ENCODE peak calls at places on chromosomes 12 and 14, in eight cellular contexts. One of them, this sample, is unnamed.
A peak's percentile ranks its signal among the peaks of the same experiment; 100 is the strongest.

GRCh38 chr12:64891629-64892028 is 67.2 kb downstream of the TBC1D30 start:
- DNase-seq in effector memory CD4-positive, alpha-beta T cell: no peak
- DNase-seq in CD8-positive, alpha-beta T cell: no peak
- DNase-seq in cardiac muscle cell: no peak
- DNase-seq in fibroblast of lung: no peak
- DNase-seq in neuronal stem cell: no peak
- DNase-seq in MM.1S: no peak
- DNase-seq in CD4-positive, alpha-beta T cell: no peak
- DNase-seq in this sample: no peak

GRCh38 chr12:128795530-128796361 is 28.0 kb downstream of the SLC15A4 start:
- DNase-seq in neuronal stem cell: no peak
- DNase-seq in MM.1S: no peak
- DNase-seq in cardiac muscle cell: no peak
- DNase-seq in CD4-positive, alpha-beta T cell: no peak
- DNase-seq in CD8-positive, alpha-beta T cell: no peak
- DNase-seq in fibroblast of lung: no peak
- DNase-seq in effector memory CD4-positive, alpha-beta T cell: no peak
- DNase-seq in this sample: no peak

GRCh38 chr14:77603654-77604270 is 12.7 kb downstream of the SPTLC2 start:
- DNase-seq in cardiac muscle cell: peak; percentile 60
- DNase-seq in fibroblast of lung: peak; percentile 25
- DNase-seq in MM.1S: no peak
- DNase-seq in CD8-positive, alpha-beta T cell: no peak
- DNase-seq in effector memory CD4-positive, alpha-beta T cell: no peak
- DNase-seq in neuronal stem cell: no peak
- DNase-seq in CD4-positive, alpha-beta T cell: peak; percentile 8
- DNase-seq in this sample: no peak

GRCh38 chr12:6254491-6254890 is 54.3 kb downstream of the CD9 start:
- DNase-seq in MM.1S: no peak
- DNase-seq in neuronal stem cell: no peak
- DNase-seq in CD8-positive, alpha-beta T cell: no peak
- DNase-seq in cardiac muscle cell: no peak
- DNase-seq in effector memory CD4-positive, alpha-beta T cell: no peak
- DNase-seq in fibroblast of lung: no peak
- DNase-seq in CD4-positive, alpha-beta T cell: no peak
- DNase-seq in this sample: no peak

GRCh38 chr12:81300454-81300853 is 222.6 kb downstream of the ACSS3 start:
- DNase-seq in neuronal stem cell: no peak
- DNase-seq in CD4-positive, alpha-beta T cell: no peak
- DNase-seq in CD8-positive, alpha-beta T cell: no peak
- DNase-seq in effector memory CD4-positive, alpha-beta T cell: no peak
- DNase-seq in cardiac muscle cell: peak; percentile 10
- DNase-seq in MM.1S: no peak
- DNase-seq in fibroblast of lung: no peak
- DNase-seq in this sample: no peak

GRCh38 chr14:54642950-54643695 is 76.2 kb downstream of the SAMD4A start:
- DNase-seq in neuronal stem cell: no peak
- DNase-seq in CD8-positive, alpha-beta T cell: no peak
- DNase-seq in effector memory CD4-positive, alpha-beta T cell: no peak
- DNase-seq in MM.1S: no peak
- DNase-seq in cardiac muscle cell: peak; percentile 57
- DNase-seq in fibroblast of lung: peak; percentile 67
- DNase-seq in CD4-positive, alpha-beta T cell: no peak
- DNase-seq in this sample: no peak

GRCh38 chr12:46212108-46212982 is 56.5 kb downstream of the SLC38A1 start:
- DNase-seq in neuronal stem cell: no peak
- DNase-seq in fibroblast of lung: no peak
- DNase-seq in CD4-positive, alpha-beta T cell: no peak
- DNase-seq in effector memory CD4-positive, alpha-beta T cell: no peak
- DNase-seq in MM.1S: no peak
- DNase-seq in CD8-positive, alpha-beta T cell: no peak
- DNase-seq in cardiac muscle cell: no peak
- DNase-seq in this sample: no peak

GRCh38 chr14:73850940-73851339 is 691 bp upstream of the PTGR2 start:
- DNase-seq in CD8-positive, alpha-beta T cell: no peak
- DNase-seq in neuronal stem cell: no peak
- DNase-seq in effector memory CD4-positive, alpha-beta T cell: no peak
- DNase-seq in cardiac muscle cell: peak; percentile 21
- DNase-seq in fibroblast of lung: no peak
- DNase-seq in CD4-positive, alpha-beta T cell: no peak
- DNase-seq in MM.1S: no peak
- DNase-seq in this sample: no peak

GRCh38 chr14:65412881-65413738 is 580 bp downstream of the FUT8 start:
- DNase-seq in CD8-positive, alpha-beta T cell: peak; percentile 58
- DNase-seq in CD4-positive, alpha-beta T cell: peak; percentile 50
- DNase-seq in fibroblast of lung: peak; percentile 72
- DNase-seq in effector memory CD4-positive, alpha-beta T cell: peak; percentile 61
- DNase-seq in neuronal stem cell: peak; percentile 51
- DNase-seq in cardiac muscle cell: peak; percentile 33
- DNase-seq in MM.1S: no peak
- DNase-seq in this sample: peak; percentile 32

GRCh38 chr14:64968167-64968566 is 4.0 kb downstream of the RAB15 start:
- DNase-seq in CD4-positive, alpha-beta T cell: no peak
- DNase-seq in cardiac muscle cell: no peak
- DNase-seq in effector memory CD4-positive, alpha-beta T cell: no peak
- DNase-seq in fibroblast of lung: no peak
- DNase-seq in CD8-positive, alpha-beta T cell: no peak
- DNase-seq in neuronal stem cell: no peak
- DNase-seq in MM.1S: no peak
- DNase-seq in this sample: no peak

GRCh38 chr12:120654656-120655055 is 14.2 kb downstream of the CABP1 start:
- DNase-seq in effector memory CD4-positive, alpha-beta T cell: no peak
- DNase-seq in fibroblast of lung: no peak
- DNase-seq in CD4-positive, alpha-beta T cell: no peak
- DNase-seq in neuronal stem cell: no peak
- DNase-seq in CD8-positive, alpha-beta T cell: no peak
- DNase-seq in cardiac muscle cell: no peak
- DNase-seq in MM.1S: no peak
- DNase-seq in this sample: no peak

GRCh38 chr12:56661560-56661959 is 15.8 kb upstream of the ATP5F1B start:
- DNase-seq in fibroblast of lung: no peak
- DNase-seq in cardiac muscle cell: no peak
- DNase-seq in MM.1S: no peak
- DNase-seq in effector memory CD4-positive, alpha-beta T cell: no peak
- DNase-seq in neuronal stem cell: no peak
- DNase-seq in CD4-positive, alpha-beta T cell: no peak
- DNase-seq in CD8-positive, alpha-beta T cell: no peak
- DNase-seq in this sample: no peak

GRCh38 chr14:83991666-83992065 is 1538.3 kb upstream of the FLRT2 start:
- DNase-seq in cardiac muscle cell: no peak
- DNase-seq in CD8-positive, alpha-beta T cell: no peak
- DNase-seq in MM.1S: no peak
- DNase-seq in fibroblast of lung: no peak
- DNase-seq in effector memory CD4-positive, alpha-beta T cell: no peak
- DNase-seq in CD4-positive, alpha-beta T cell: no peak
- DNase-seq in neuronal stem cell: no peak
- DNase-seq in this sample: no peak

GRCh38 chr14:102250636-102251035 is 54.3 kb downstream of the MOK start:
- DNase-seq in effector memory CD4-positive, alpha-beta T cell: no peak
- DNase-seq in cardiac muscle cell: no peak
- DNase-seq in fibroblast of lung: no peak
- DNase-seq in CD8-positive, alpha-beta T cell: no peak
- DNase-seq in neuronal stem cell: no peak
- DNase-seq in MM.1S: no peak
- DNase-seq in CD4-positive, alpha-beta T cell: no peak
- DNase-seq in this sample: no peak

GRCh38 chr14:89327771-89328212 is 89.2 kb downstream of the FOXN3 start:
- DNase-seq in cardiac muscle cell: no peak
- DNase-seq in CD4-positive, alpha-beta T cell: no peak
- DNase-seq in fibroblast of lung: no peak
- DNase-seq in CD8-positive, alpha-beta T cell: no peak
- DNase-seq in neuronal stem cell: no peak
- DNase-seq in MM.1S: no peak
- DNase-seq in effector memory CD4-positive, alpha-beta T cell: no peak
- DNase-seq in this sample: no peak

GRCh38 chr12:76033116-76034001 is 1.8 kb upstream of the PHLDA1 start:
- DNase-seq in MM.1S: no peak
- DNase-seq in cardiac muscle cell: peak; percentile 56
- DNase-seq in CD8-positive, alpha-beta T cell: no peak
- DNase-seq in neuronal stem cell: no peak
- DNase-seq in fibroblast of lung: peak; percentile 59
- DNase-seq in CD4-positive, alpha-beta T cell: no peak
- DNase-seq in effector memory CD4-positive, alpha-beta T cell: no peak
- DNase-seq in this sample: no peak

GRCh38 chr12:106897082-106897481 is 58.6 kb upstream of the TMEM263 start:
- DNase-seq in neuronal stem cell: no peak
- DNase-seq in fibroblast of lung: peak; percentile 44
- DNase-seq in CD4-positive, alpha-beta T cell: no peak
- DNase-seq in effector memory CD4-positive, alpha-beta T cell: no peak
- DNase-seq in MM.1S: no peak
- DNase-seq in cardiac muscle cell: peak; percentile 11
- DNase-seq in CD8-positive, alpha-beta T cell: no peak
- DNase-seq in this sample: no peak

GRCh38 chr14:104732931-104733681 is 9.1 kb downstream of the ADSS1 start:
- DNase-seq in cardiac muscle cell: no peak
- DNase-seq in CD4-positive, alpha-beta T cell: no peak
- DNase-seq in neuronal stem cell: no peak
- DNase-seq in CD8-positive, alpha-beta T cell: no peak
- DNase-seq in fibroblast of lung: no peak
- DNase-seq in effector memory CD4-positive, alpha-beta T cell: no peak
- DNase-seq in MM.1S: no peak
- DNase-seq in this sample: no peak

GRCh38 chr12:118359541-118359915 is 13.2 kb downstream of the TAOK3 start:
- DNase-seq in fibroblast of lung: no peak
- DNase-seq in effector memory CD4-positive, alpha-beta T cell: no peak
- DNase-seq in neuronal stem cell: no peak
- DNase-seq in MM.1S: no peak
- DNase-seq in CD4-positive, alpha-beta T cell: no peak
- DNase-seq in CD8-positive, alpha-beta T cell: no peak
- DNase-seq in cardiac muscle cell: no peak
- DNase-seq in this sample: no peak

GRCh38 chr14:38143651-38144505 is 63.8 kb upstream of the SSTR1 start:
- DNase-seq in cardiac muscle cell: peak; percentile 69
- DNase-seq in CD8-positive, alpha-beta T cell: no peak
- DNase-seq in CD4-positive, alpha-beta T cell: no peak
- DNase-seq in MM.1S: no peak
- DNase-seq in effector memory CD4-positive, alpha-beta T cell: no peak
- DNase-seq in fibroblast of lung: peak; percentile 76
- DNase-seq in neuronal stem cell: no peak
- DNase-seq in this sample: no peak

GRCh38 chr12:24057920-24058476 is 108.5 kb upstream of the SOX5 start:
- DNase-seq in cardiac muscle cell: no peak
- DNase-seq in CD4-positive, alpha-beta T cell: no peak
- DNase-seq in MM.1S: no peak
- DNase-seq in effector memory CD4-positive, alpha-beta T cell: no peak
- DNase-seq in neuronal stem cell: no peak
- DNase-seq in fibroblast of lung: no peak
- DNase-seq in CD8-positive, alpha-beta T cell: no peak
- DNase-seq in this sample: no peak

GRCh38 chr14:40123816-40124215 is 691.6 kb upstream of the FBXO33 start:
- DNase-seq in MM.1S: no peak
- DNase-seq in cardiac muscle cell: peak; percentile 1
- DNase-seq in CD8-positive, alpha-beta T cell: no peak
- DNase-seq in CD4-positive, alpha-beta T cell: no peak
- DNase-seq in fibroblast of lung: no peak
- DNase-seq in effector memory CD4-positive, alpha-beta T cell: no peak
- DNase-seq in neuronal stem cell: no peak
- DNase-seq in this sample: no peak

GRCh38 chr14:32938719-32939253 is at the start of gene NPAS3:
- DNase-seq in CD4-positive, alpha-beta T cell: no peak
- DNase-seq in fibroblast of lung: no peak
- DNase-seq in neuronal stem cell: no peak
- DNase-seq in CD8-positive, alpha-beta T cell: no peak
- DNase-seq in effector memory CD4-positive, alpha-beta T cell: no peak
- DNase-seq in MM.1S: no peak
- DNase-seq in cardiac muscle cell: peak; percentile 14
- DNase-seq in this sample: no peak
- H3K27ac ChIP-seq in CD4-positive, alpha-beta T cell: no peak within 1 kb of the TSS
- H3K27ac ChIP-seq in fibroblast of lung: no peak within 1 kb of the TSS
- H3K27ac ChIP-seq in neuronal stem cell: peak within 1 kb of the TSS; percentile 21
- H3K27ac ChIP-seq in CD8-positive, alpha-beta T cell: no peak within 1 kb of the TSS
- H3K27ac ChIP-seq in effector memory CD4-positive, alpha-beta T cell: no peak within 1 kb of the TSS
- H3K27ac ChIP-seq in MM.1S: no peak within 1 kb of the TSS
- H3K27ac ChIP-seq in cardiac muscle cell: no peak within 1 kb of the TSS
- H3K27ac ChIP-seq in this sample: peak within 1 kb of the TSS; percentile 91

DNA sequence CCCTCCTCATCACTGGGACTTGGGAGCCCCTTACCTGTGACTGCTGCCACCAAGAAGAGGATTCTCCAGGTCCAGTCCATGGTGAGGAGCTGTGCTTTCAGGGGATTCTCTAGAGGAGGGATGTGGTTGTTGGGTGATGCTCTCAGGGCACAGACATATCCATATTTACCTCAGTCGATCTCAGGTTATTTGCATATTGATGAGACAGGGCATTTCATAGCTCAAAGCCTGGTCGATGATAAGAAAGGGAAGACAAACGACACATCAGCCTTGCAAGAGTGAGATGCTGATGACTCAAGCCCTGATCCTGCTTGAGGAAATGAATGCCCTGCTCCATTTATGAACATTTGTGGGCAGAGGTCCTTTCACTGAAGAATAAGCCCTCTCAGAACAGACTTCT is 981.0 kb downstream of the TMEM121 start:
- DNase-seq in cardiac muscle cell: no peak
- DNase-seq in MM.1S: no peak
- DNase-seq in neuronal stem cell: no peak
- DNase-seq in CD8-positive, alpha-beta T cell: no peak
- DNase-seq in fibroblast of lung: no peak
- DNase-seq in effector memory CD4-positive, alpha-beta T cell: no peak
- DNase-seq in CD4-positive, alpha-beta T cell: peak; percentile 29
- DNase-seq in this sample: no peak
- H3K27ac ChIP-seq in cardiac muscle cell: no peak overlapping the region
- H3K27ac ChIP-seq in MM.1S: no peak overlapping the region
- H3K27ac ChIP-seq in neuronal stem cell: no peak overlapping the region
- H3K27ac ChIP-seq in CD8-positive, alpha-beta T cell: peak overlapping the region; percentile 80
- H3K27ac ChIP-seq in fibroblast of lung: no peak overlapping the region
- H3K27ac ChIP-seq in effector memory CD4-positive, alpha-beta T cell: peak overlapping the region; percentile 70
- H3K27ac ChIP-seq in CD4-positive, alpha-beta T cell: peak overlapping the region; percentile 82
- H3K27ac ChIP-seq in this sample: no peak overlapping the region

GRCh38 chr12:108792361-108793292 is 61.3 kb upstream of the CORO1C start:
- DNase-seq in CD4-positive, alpha-beta T cell: no peak
- DNase-seq in effector memory CD4-positive, alpha-beta T cell: no peak
- DNase-seq in fibroblast of lung: no peak
- DNase-seq in MM.1S: no peak
- DNase-seq in CD8-positive, alpha-beta T cell: no peak
- DNase-seq in cardiac muscle cell: no peak
- DNase-seq in neuronal stem cell: no peak
- DNase-seq in this sample: no peak
- H3K27ac ChIP-seq in CD4-positive, alpha-beta T cell: no peak overlapping the region
- H3K27ac ChIP-seq in effector memory CD4-positive, alpha-beta T cell: no peak overlapping the region
- H3K27ac ChIP-seq in fibroblast of lung: no peak overlapping the region
- H3K27ac ChIP-seq in MM.1S: no peak overlapping the region
- H3K27ac ChIP-seq in CD8-positive, alpha-beta T cell: no peak overlapping the region
- H3K27ac ChIP-seq in cardiac muscle cell: no peak overlapping the region
- H3K27ac ChIP-seq in neuronal stem cell: no peak overlapping the region
- H3K27ac ChIP-seq in this sample: no peak overlapping the region

GRCh38 chr14:95482967-95483842 is 33.2 kb downstream of the SYNE3 start:
- DNase-seq in fibroblast of lung: peak; percentile 97
- DNase-seq in CD8-positive, alpha-beta T cell: no peak
- DNase-seq in neuronal stem cell: no peak
- DNase-seq in effector memory CD4-positive, alpha-beta T cell: no peak
- DNase-seq in cardiac muscle cell: peak; percentile 91
- DNase-seq in MM.1S: no peak
- DNase-seq in CD4-positive, alpha-beta T cell: no peak
- DNase-seq in this sample: peak; percentile 48
- H3K27ac ChIP-seq in fibroblast of lung: peak overlapping the region; percentile 78
- H3K27ac ChIP-seq in CD8-positive, alpha-beta T cell: no peak overlapping the region
- H3K27ac ChIP-seq in neuronal stem cell: no peak overlapping the region
- H3K27ac ChIP-seq in effector memory CD4-positive, alpha-beta T cell: peak overlapping the region; percentile 36
- H3K27ac ChIP-seq in cardiac muscle cell: no peak overlapping the region
- H3K27ac ChIP-seq in MM.1S: no peak overlapping the region
- H3K27ac ChIP-seq in CD4-positive, alpha-beta T cell: peak overlapping the region; percentile 21
- H3K27ac ChIP-seq in this sample: peak overlapping the region; percentile 22